ENCODE peak calls at places on chromosome 10, in seven cellular contexts. U, D, I, Q, O, K and V are unnamed samples.

GRCh38 chr10:4242561-4243035 is 457.6 kb upstream of the KLF6 start:
- DNase-seq in Q (no peak), U (no peak), K (no peak), O (peak; percentile 78), D (no peak), I (peak; percentile 69), V (peak; percentile 40)

GRCh38 chr10:2146079-2146478 is 408.8 kb upstream of the ADARB2 start:
- DNase-seq in U (no peak), I (no peak), D (no peak), O (no peak), K (no peak), Q (no peak), V (no peak)

GRCh38 chr10:24483701-24484100 is 240.0 kb downstream of the ARHGAP21 start:
- DNase-seq in I (peak; percentile 92), Q (no peak), D (peak; percentile 75), K (peak; percentile 81), U (peak; percentile 29), O (peak; percentile 55), V (no peak)

GRCh38 chr10:102796407-102797176 is 40.6 kb downstream of the CYP17A1 start:
- DNase-seq in D (no peak), I (peak; percentile 37), K (peak; percentile 79), O (peak; percentile 34), U (peak; percentile 89), Q (no peak), V (peak; percentile 81)

GRCh38 chr10:49644035-49644345 is 30.2 kb downstream of the CHAT start:
- DNase-seq in D (no peak), K (no peak), U (no peak), Q (no peak), O (no peak), I (no peak), V (no peak)

GRCh38 chr10:93498196-93498595 is 1.8 kb downstream of the CEP55 start:
- DNase-seq in Q (no peak), I (no peak), K (no peak), D (no peak), U (no peak), O (no peak), V (no peak)

GRCh38 chr10:116852246-116852645 is 2.9 kb downstream of the ENO4 start:
- DNase-seq in Q (no peak), K (no peak), U (no peak), I (no peak), O (no peak), D (no peak), V (no peak)

GRCh38 chr10:102718220-102718619 is 3.8 kb downstream of the SFXN2 start:
- DNase-seq in I (no peak), Q (no peak), O (peak; percentile 43), D (no peak), K (no peak), U (no peak), V (no peak)

GRCh38 chr10:112873541-112873940 is 76.5 kb upstream of the TCF7L2 start:
- DNase-seq in K (no peak), I (no peak), D (no peak), O (no peak), U (no peak), Q (no peak), V (no peak)

GRCh38 chr10:34681933-34682332 is 133.2 kb downstream of the PARD3 start:
- DNase-seq in D (no peak), U (no peak), K (no peak), Q (no peak), I (no peak), O (no peak), V (no peak)

GRCh38 chr10:114095676-114096331 is 52.1 kb downstream of the ADRB1 start:
- DNase-seq in D (no peak), O (no peak), K (no peak), U (no peak), I (no peak), Q (no peak), V (no peak)

GRCh38 chr10:36712695-36713094 is 412.7 kb upstream of the ANKRD30A start:
- DNase-seq in O (no peak), U (no peak), Q (no peak), K (no peak), D (no peak), I (no peak), V (no peak)

GRCh38 chr10:91864744-91865143 is 44.5 kb downstream of the FGFBP3 start:
- DNase-seq in Q (no peak), D (no peak), O (peak; percentile 40), U (no peak), K (no peak), I (no peak), V (no peak)

GRCh38 chr10:43134126-43134905 is 3.9 kb upstream of the CSGALNACT2 start:
- DNase-seq in K (no peak), O (no peak), Q (no peak), I (no peak), U (no peak), D (no peak), V (no peak)

GRCh38 chr10:26970667-26971066 is 109.9 kb upstream of the ABI1 start:
- DNase-seq in U (no peak), K (no peak), I (no peak), Q (no peak), O (no peak), D (no peak), V (no peak)

GRCh38 chr10:71281646-71282322 is 37.3 kb upstream of the SLC29A3 start:
- DNase-seq in O (no peak), U (no peak), K (no peak), D (no peak), Q (no peak), I (no peak), V (no peak)

GRCh38 chr10:28668363-28669226 is 8.7 kb upstream of the BAMBI start:
- DNase-seq in D (peak; percentile 52), Q (peak; percentile 39), I (no peak), K (peak; percentile 45), O (no peak), U (peak; percentile 51), V (peak; percentile 40)

GRCh38 chr10:78510566-78511323 is 477.1 kb downstream of the RPS24 start:
- DNase-seq in D (peak; percentile 19), U (no peak), I (no peak), K (no peak), O (no peak), Q (no peak), V (no peak)

GRCh38 chr10:97498841-97499560 is at the start of gene UBTD1:
- DNase-seq in D (peak; percentile 13), K (peak; percentile 39), U (peak; percentile 63), O (no peak), I (peak; percentile 46), Q (peak; percentile 62), V (peak; percentile 33)

GRCh38 chr10:14468022-14468421 is 137.3 kb upstream of the FRMD4A start:
- DNase-seq in Q (no peak), K (no peak), I (peak; percentile 80), D (no peak), U (no peak), O (no peak), V (no peak)

GRCh38 chr10:96025566-96025965 is 17.8 kb upstream of the CCNJ start:
- DNase-seq in Q (peak; percentile 28), O (no peak), D (peak; percentile 46), K (no peak), I (peak; percentile 6), U (no peak), V (no peak)

GRCh38 chr10:79398642-79399041 is 46.8 kb downstream of the ZCCHC24 start:
- DNase-seq in K (no peak), U (no peak), Q (no peak), I (no peak), D (no peak), O (no peak), V (no peak)

GRCh38 chr10:133475821-133476640 is 22.3 kb downstream of the SCART1 start:
- DNase-seq in K (no peak), Q (no peak), U (no peak), I (no peak), D (no peak), O (no peak), V (no peak)

GRCh38 chr10:132698761-132699391 is 87.1 kb downstream of the NKX6-2 start:
- DNase-seq in Q (no peak), O (no peak), K (no peak), I (no peak), D (no peak), U (no peak), V (no peak)

GRCh38 chr10:85319826-85320225 is 991.4 kb downstream of the CCSER2 start:
- DNase-seq in O (no peak), Q (no peak), K (no peak), U (no peak), I (peak; percentile 2), D (no peak), V (no peak)

GRCh38 chr10:95121904-95122303 is 52.6 kb upstream of the CYP2C8 start:
- DNase-seq in D (no peak), O (no peak), Q (no peak), K (no peak), I (no peak), U (no peak), V (no peak)

GRCh38 chr10:122551450-122551849 is 9.1 kb upstream of the DMBT1 start:
- DNase-seq in K (no peak), O (no peak), U (no peak), I (no peak), Q (no peak), D (no peak), V (no peak)

GRCh38 chr10:11547111-11547625 is 64.3 kb downstream of the USP6NL start:
- DNase-seq in I (peak; percentile 65), U (no peak), O (peak; percentile 10), Q (no peak), D (no peak), K (no peak), V (no peak)

GRCh38 chr10:130190065-130190736 is 54.0 kb downstream of the GLRX3 start:
- DNase-seq in D (peak; percentile 84), I (no peak), O (peak; percentile 54), K (peak; percentile 94), Q (peak; percentile 94), U (peak; percentile 89), V (peak; percentile 81)

GRCh38 chr10:44628921-44629320 is 244.0 kb upstream of the CXCL12 start:
- DNase-seq in D (peak; percentile 56), K (no peak), O (peak; percentile 82), I (peak; percentile 51), U (no peak), Q (no peak), V (no peak)

GRCh38 chr10:100654835-100655759 is 90.3 kb upstream of the PAX2 start:
- DNase-seq in I (no peak), O (no peak), Q (peak; percentile 28), K (no peak), D (no peak), U (no peak), V (no peak)

GRCh38 chr10:54010337-54010736 is 790.7 kb downstream of the PCDH15 start:
- DNase-seq in U (no peak), I (no peak), Q (no peak), O (no peak), K (no peak), D (no peak), V (no peak)

GRCh38 chr10:110311357-110311949 is 6.7 kb upstream of the SMNDC1 start:
- DNase-seq in O (peak; percentile 49), D (peak; percentile 79), I (peak; percentile 68), U (no peak), K (peak; percentile 57), Q (peak; percentile 46), V (no peak)

GRCh38 chr10:124016795-124017375 is 76.5 kb downstream of the CHST15 start:
- DNase-seq in D (no peak), U (no peak), K (no peak), O (no peak), I (no peak), Q (no peak), V (no peak)

GRCh38 chr10:131177431-131178327 is 133.8 kb downstream of the TCERG1L start:
- DNase-seq in K (peak; percentile 16), D (no peak), U (no peak), O (no peak), Q (no peak), I (no peak), V (peak; percentile 24)

GRCh38 chr10:80454526-80455460 is 683 bp downstream of the TSPAN14 start:
- DNase-seq in Q (peak; percentile 44), U (peak; percentile 48), I (peak; percentile 17), D (no peak), K (peak; percentile 67), O (no peak), V (no peak)

GRCh38 chr10:18753496-18753895 is 94.3 kb downstream of the ARL5B start:
- DNase-seq in D (peak; percentile 4), Q (no peak), U (no peak), I (no peak), O (no peak), K (no peak), V (no peak)